ENCODE peak calls at places on chromosomes 4 and X, in four cellular contexts. V is lower leg skin, C is uterus, Z is sigmoid colon. S is an unnamed sample.

GRCh38 chrX:3514996-3515395 is 168.5 kb upstream of the MXRA5 start:
- DNase-seq in V (no peak), C (no peak), Z (no peak), S (no peak)

GRCh38 chrX:123424546-123424945 is 240.5 kb downstream of the GRIA3 start:
- DNase-seq in V (no peak), C (no peak), Z (no peak), S (no peak)

GRCh38 chrX:74656079-74656745 is 41.8 kb upstream of the RLIM start:
- DNase-seq in V (no peak), C (no peak), Z (no peak), S (no peak)

GRCh38 chr4:112141366-112142138 is 3.7 kb upstream of the FAM241A start:
- DNase-seq in V (no peak), C (no peak), Z (no peak), S (no peak)

GRCh38 chrX:134236690-134237362 is at the start of gene CCDC160:
- DNase-seq in V (no peak), C (peak), Z (peak), S (peak)

GRCh38 chr4:128709268-128709667 is 100.2 kb upstream of the JADE1 start:
- DNase-seq in V (no peak), C (no peak), Z (no peak), S (no peak)

GRCh38 chr4:140790765-140791164 is 34.6 kb upstream of the TBC1D9 start:
- DNase-seq in V (no peak), C (no peak), Z (no peak), S (peak)

GRCh38 chrX:105869676-105870075 is 47.3 kb downstream of the NRK start:
- DNase-seq in V (no peak), C (no peak), Z (no peak), S (no peak)

GRCh38 chrX:15216280-15216679 is 53.6 kb downstream of the ASB9 start:
- DNase-seq in V (no peak), C (no peak), Z (no peak), S (no peak)

GRCh38 chrX:68363984-68364383 is 69.3 kb downstream of the OPHN1 start:
- DNase-seq in V (no peak), C (no peak), Z (no peak), S (no peak)

GRCh38 chrX:9912341-9912740 is 54.8 kb upstream of the CLDN34 start:
- DNase-seq in V (no peak), C (no peak), Z (no peak), S (no peak)

GRCh38 chr4:140641789-140642439 is 73.2 kb upstream of the UCP1 start:
- DNase-seq in V (no peak), C (no peak), Z (no peak), S (no peak)

GRCh38 chrX:103099706-103100105 is 6.8 kb upstream of the NXF3 start:
- DNase-seq in V (no peak), C (no peak), Z (no peak), S (no peak)

GRCh38 chrX:4935846-4936245 is 1222.4 kb upstream of the PRKX start:
- DNase-seq in V (no peak), C (no peak), Z (no peak), S (peak)

GRCh38 chrX:150363561-150364346 is 637 bp downstream of the MAMLD1 start:
- DNase-seq in V (no peak), C (peak), Z (no peak), S (peak)

GRCh38 chrX:67353651-67354370 is 190.0 kb upstream of the AR start:
- DNase-seq in V (no peak), C (no peak), Z (no peak), S (no peak)

GRCh38 chr4:20984011-20984836 is 284.0 kb downstream of the PACRGL start:
- DNase-seq in V (no peak), C (peak), Z (peak), S (no peak)

GRCh38 chr4:168651374-168651773 is 154.5 kb downstream of the PALLD start:
- DNase-seq in V (no peak), C (no peak), Z (no peak), S (no peak)

GRCh38 chr4:68655764-68656444 is 14.5 kb downstream of the UGT2B15 start:
- DNase-seq in V (no peak), C (no peak), Z (no peak), S (no peak)

GRCh38 chr4:123317211-123317610 is 79.4 kb upstream of the SPRY1 start:
- DNase-seq in V (no peak), C (no peak), Z (no peak), S (no peak)

GRCh38 chr4:1490011-1490905 is 84.0 kb upstream of the NKX1-1 start:
- DNase-seq in V (no peak), C (peak), Z (no peak), S (no peak)

GRCh38 chr4:98314791-98315565 is 53.8 kb downstream of the RAP1GDS1 start:
- DNase-seq in V (no peak), C (no peak), Z (no peak), S (no peak)

GRCh38 chrX:106170318-106170717 is 2.2 kb downstream of the PWWP3B start:
- DNase-seq in V (no peak), C (no peak), Z (no peak), S (no peak)

GRCh38 chr4:72468904-72469502 is 100.0 kb downstream of the ADAMTS3 start:
- DNase-seq in V (no peak), C (no peak), Z (no peak), S (no peak)

GRCh38 chrX:44303119-44303518 is 40.4 kb downstream of the EFHC2 start:
- DNase-seq in V (no peak), C (no peak), Z (no peak), S (no peak)

GRCh38 chrX:29257516-29257915 is 670.3 kb downstream of the IL1RAPL1 start:
- DNase-seq in V (no peak), C (no peak), Z (no peak), S (no peak)

GRCh38 chr4:152870605-152871004 is 65.5 kb upstream of the FHDC1 start:
- DNase-seq in V (no peak), C (no peak), Z (no peak), S (no peak)

GRCh38 chr4:176792348-176793059 is at the start of gene VEGFC:
- DNase-seq in V (no peak), C (peak), Z (peak), S (peak)

GRCh38 chr4:76199664-76200211 is 13.9 kb downstream of the SCARB2 start:
- DNase-seq in V (no peak), C (no peak), Z (no peak), S (no peak)

GRCh38 chr4:53905281-53905934 is 159.0 kb downstream of the CHIC2 start:
- DNase-seq in V (no peak), C (no peak), Z (no peak), S (no peak)

GRCh38 chr4:83782591-83782990 is 246.7 kb downstream of the GPAT3 start:
- DNase-seq in V (no peak), C (no peak), Z (no peak), S (no peak)

DNA sequence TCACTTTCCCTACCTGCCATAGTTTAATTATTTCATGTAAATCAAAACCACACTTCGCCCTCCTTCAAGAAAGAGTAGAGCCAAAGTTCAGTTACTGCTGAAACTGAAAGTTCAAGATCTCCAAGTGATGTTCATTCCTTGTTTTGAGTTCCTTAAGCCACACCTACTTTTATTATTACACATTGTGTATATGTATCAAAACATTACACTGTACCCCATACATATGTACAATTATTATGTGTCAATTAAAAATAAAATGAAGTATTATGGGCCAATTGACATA is 892.3 kb upstream of the NDST4 start:
- DNase-seq in V (no peak), C (no peak), Z (no peak), S (no peak)
- H3K4me3 ChIP-seq in V (no peak), C (no peak), Z (no peak), S (no peak)

GRCh38 chrX:154368630-154369452 is 5.6 kb downstream of the FLNA start:
- DNase-seq in V (peak), C (peak), Z (peak), S (peak)
- H3K4me3 ChIP-seq in V (no peak), C (peak), Z (peak), S (peak)

GRCh38 chr4:2800691-2801596 is 8.1 kb downstream of the SH3BP2 start:
- DNase-seq in V (peak), C (peak), Z (peak), S (peak)
- H3K4me3 ChIP-seq in V (no peak), C (peak), Z (peak), S (peak)

DNA sequence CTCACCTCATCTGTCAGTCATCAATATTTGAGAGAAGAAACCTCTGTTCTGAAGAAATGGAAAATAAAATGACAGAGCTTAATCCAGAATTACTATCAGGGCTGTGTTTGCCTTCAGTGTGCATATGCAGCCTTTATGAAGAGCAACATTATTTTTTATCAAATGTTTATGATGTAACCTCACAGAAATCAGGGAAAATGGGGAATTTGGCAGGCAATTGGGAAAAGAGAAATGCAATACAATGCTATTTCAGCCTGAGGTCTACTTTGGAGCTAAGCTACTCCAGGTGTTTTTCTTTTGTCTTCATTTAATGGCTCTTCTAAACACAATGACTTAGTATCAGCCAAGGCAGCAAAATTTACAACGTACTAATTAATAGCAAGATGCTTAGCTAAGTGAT is 241.1 kb upstream of the TET2 start:
- DNase-seq in V (no peak), C (no peak), Z (no peak), S (no peak)
- H3K4me3 ChIP-seq in V (no peak), C (no peak), Z (no peak), S (no peak)